ENCODE peak calls at places on chromosomes 6 and 20, in five cellular contexts. One of them, this sample, is unnamed.

GRCh38 chr6:137155830-137156229 is 17.6 kb downstream of the IL22RA2 start:
- DNase-seq in head of caudate nucleus: no peak
- DNase-seq in H54: no peak
- DNase-seq in activated T-cell treated with anti-CD3 and anti-CD28 coated beads for 4 hours: peak; percentile 9
- DNase-seq in COR-L47: no peak
- DNase-seq in this sample: peak; percentile 10

GRCh38 chr6:53441035-53441493 is 92.3 kb upstream of the ELOVL5 start:
- DNase-seq in H54: no peak
- DNase-seq in COR-L47: no peak
- DNase-seq in head of caudate nucleus: no peak
- DNase-seq in activated T-cell treated with anti-CD3 and anti-CD28 coated beads for 4 hours: no peak
- DNase-seq in this sample: peak; percentile 20

GRCh38 chr20:60228255-60228654 is 270.0 kb downstream of the CDH26 start:
- DNase-seq in H54: no peak
- DNase-seq in COR-L47: no peak
- DNase-seq in head of caudate nucleus: no peak
- DNase-seq in activated T-cell treated with anti-CD3 and anti-CD28 coated beads for 4 hours: no peak
- DNase-seq in this sample: peak; percentile 25

GRCh38 chr20:56573989-56574388 is 40.9 kb downstream of the FAM209B start:
- DNase-seq in head of caudate nucleus: no peak
- DNase-seq in COR-L47: no peak
- DNase-seq in activated T-cell treated with anti-CD3 and anti-CD28 coated beads for 4 hours: no peak
- DNase-seq in H54: no peak
- DNase-seq in this sample: no peak

GRCh38 chr20:37354210-37355195 is 8.6 kb downstream of the SRC start:
- DNase-seq in COR-L47: no peak
- DNase-seq in H54: no peak
- DNase-seq in head of caudate nucleus: no peak
- DNase-seq in activated T-cell treated with anti-CD3 and anti-CD28 coated beads for 4 hours: no peak
- DNase-seq in this sample: no peak

GRCh38 chr6:5619249-5619648 is 357.9 kb downstream of the FARS2 start:
- DNase-seq in activated T-cell treated with anti-CD3 and anti-CD28 coated beads for 4 hours: no peak
- DNase-seq in H54: no peak
- DNase-seq in COR-L47: no peak
- DNase-seq in head of caudate nucleus: no peak
- DNase-seq in this sample: no peak

GRCh38 chr6:107600936-107601335 is 111.0 kb downstream of the SOBP start:
- DNase-seq in activated T-cell treated with anti-CD3 and anti-CD28 coated beads for 4 hours: no peak
- DNase-seq in COR-L47: no peak
- DNase-seq in head of caudate nucleus: no peak
- DNase-seq in H54: peak; percentile 22
- DNase-seq in this sample: no peak

GRCh38 chr20:3157817-3158216 is 1.8 kb downstream of the FASTKD5 start:
- DNase-seq in activated T-cell treated with anti-CD3 and anti-CD28 coated beads for 4 hours: no peak
- DNase-seq in head of caudate nucleus: no peak
- DNase-seq in H54: no peak
- DNase-seq in COR-L47: no peak
- DNase-seq in this sample: no peak

GRCh38 chr6:77089776-77090175 is 373.5 kb downstream of the HTR1B start:
- DNase-seq in COR-L47: no peak
- DNase-seq in head of caudate nucleus: no peak
- DNase-seq in activated T-cell treated with anti-CD3 and anti-CD28 coated beads for 4 hours: no peak
- DNase-seq in H54: no peak
- DNase-seq in this sample: no peak

GRCh38 chr20:5989539-5989938 is 39.1 kb downstream of the MCM8 start:
- DNase-seq in head of caudate nucleus: no peak
- DNase-seq in H54: no peak
- DNase-seq in activated T-cell treated with anti-CD3 and anti-CD28 coated beads for 4 hours: no peak
- DNase-seq in COR-L47: no peak
- DNase-seq in this sample: no peak

GRCh38 chr6:72966628-72967280 is 258.5 kb downstream of the KHDC1L start:
- DNase-seq in COR-L47: no peak
- DNase-seq in H54: no peak
- DNase-seq in activated T-cell treated with anti-CD3 and anti-CD28 coated beads for 4 hours: no peak
- DNase-seq in head of caudate nucleus: no peak
- DNase-seq in this sample: no peak

GRCh38 chr6:127515234-127515793 is 3.8 kb downstream of the MTCL3 start:
- DNase-seq in H54: no peak
- DNase-seq in activated T-cell treated with anti-CD3 and anti-CD28 coated beads for 4 hours: no peak
- DNase-seq in COR-L47: peak; percentile 39
- DNase-seq in head of caudate nucleus: peak; percentile 55
- DNase-seq in this sample: peak; percentile 59

GRCh38 chr6:113361014-113361645 is 496.0 kb upstream of the MARCKS start:
- DNase-seq in H54: no peak
- DNase-seq in activated T-cell treated with anti-CD3 and anti-CD28 coated beads for 4 hours: no peak
- DNase-seq in COR-L47: no peak
- DNase-seq in head of caudate nucleus: no peak
- DNase-seq in this sample: no peak

GRCh38 chr6:52513896-52514295 is 63.0 kb downstream of the TRAM2 start:
- DNase-seq in H54: no peak
- DNase-seq in head of caudate nucleus: no peak
- DNase-seq in activated T-cell treated with anti-CD3 and anti-CD28 coated beads for 4 hours: no peak
- DNase-seq in COR-L47: no peak
- DNase-seq in this sample: no peak

GRCh38 chr6:104955927-104956662 is 812 bp upstream of the LIN28B start:
- DNase-seq in COR-L47: no peak
- DNase-seq in head of caudate nucleus: no peak
- DNase-seq in activated T-cell treated with anti-CD3 and anti-CD28 coated beads for 4 hours: no peak
- DNase-seq in H54: no peak
- DNase-seq in this sample: no peak

This sample was measured in globus pallidus.